ENCODE peak calls at places on chromosome 3, in seven cellular contexts. Q, K, R, M, H, V and I are unnamed samples.

GRCh38 chr3:15107075-15107947 is 8.4 kb upstream of the RBSN start:
- DNase-seq in Q (no peak), K (no peak), R (no peak), M (no peak), H (no peak), V (no peak), I (no peak)

GRCh38 chr3:3772920-3773319 is 26.3 kb upstream of the LRRN1 start:
- DNase-seq in Q (no peak), K (no peak), R (no peak), M (no peak), H (no peak), V (no peak), I (no peak)

GRCh38 chr3:37899101-37899707 is 37.5 kb downstream of the CTDSPL start:
- DNase-seq in Q (no peak), K (no peak), R (no peak), M (no peak), H (no peak), V (no peak), I (no peak)

GRCh38 chr3:115436767-115437301 is 186.5 kb upstream of the GAP43 start:
- DNase-seq in Q (no peak), K (no peak), R (no peak), M (no peak), H (no peak), V (peak; percentile 97), I (peak; percentile 96)

GRCh38 chr3:97719156-97719821 is 45.3 kb upstream of the ARL6 start:
- DNase-seq in Q (peak; percentile 23), K (peak; percentile 51), R (peak; percentile 85), M (peak; percentile 65), H (peak; percentile 46), V (peak; percentile 78), I (peak; percentile 54)

GRCh38 chr3:94285874-94286273 is 223.0 kb downstream of the NSUN3 start:
- DNase-seq in Q (no peak), K (no peak), R (no peak), M (no peak), H (no peak), V (peak; percentile 15), I (peak; percentile 9)

GRCh38 chr3:10395671-10396070 is 74.8 kb upstream of the SEC13 start:
- DNase-seq in Q (peak; percentile 78), K (no peak), R (no peak), M (no peak), H (no peak), V (no peak), I (no peak)

GRCh38 chr3:88000853-88001252 is 58.0 kb downstream of the CGGBP1 start:
- DNase-seq in Q (no peak), K (no peak), R (peak; percentile 48), M (no peak), H (no peak), V (peak; percentile 28), I (no peak)

GRCh38 chr3:129409541-129409940 is 18.9 kb downstream of the EFCAB12 start:
- DNase-seq in Q (no peak), K (peak; percentile 29), R (no peak), M (peak; percentile 69), H (no peak), V (peak; percentile 84), I (peak; percentile 52)

GRCh38 chr3:125250973-125251372 is 38.4 kb upstream of the SLC12A8 start:
- DNase-seq in Q (no peak), K (no peak), R (no peak), M (no peak), H (no peak), V (no peak), I (no peak)

GRCh38 chr3:124486324-124486723 is 243.9 kb upstream of the UMPS start:
- DNase-seq in Q (no peak), K (no peak), R (peak; percentile 30), M (no peak), H (no peak), V (no peak), I (peak; percentile 5)

GRCh38 chr3:150410311-150411105 is 2.4 kb downstream of the TSC22D2 start:
- DNase-seq in Q (peak; percentile 25), K (peak; percentile 26), R (peak; percentile 56), M (peak; percentile 33), H (peak; percentile 36), V (peak; percentile 46), I (no peak)

GRCh38 chr3:32685604-32686185 is 707 bp downstream of the CNOT10 start:
- DNase-seq in Q (no peak), K (no peak), R (no peak), M (no peak), H (no peak), V (peak; percentile 36), I (peak; percentile 13)

GRCh38 chr3:101065962-101066361 is 72.7 kb upstream of the ABI3BP start:
- DNase-seq in Q (no peak), K (no peak), R (no peak), M (no peak), H (no peak), V (peak; percentile 87), I (peak; percentile 85)

GRCh38 chr3:159252274-159252673 is 450.4 kb downstream of the MFSD1 start:
- DNase-seq in Q (no peak), K (no peak), R (no peak), M (no peak), H (no peak), V (peak; percentile 58), I (peak; percentile 76)

GRCh38 chr3:194487289-194488006 is 646 bp upstream of the ATP13A3 start:
- DNase-seq in Q (no peak), K (peak; percentile 41), R (peak; percentile 42), M (peak; percentile 48), H (peak; percentile 32), V (peak; percentile 73), I (no peak)

GRCh38 chr3:51860703-51861665 is at the start of gene IQCF2:
- DNase-seq in Q (no peak), K (no peak), R (no peak), M (no peak), H (no peak), V (no peak), I (no peak)

GRCh38 chr3:99499235-99499798 is 139.1 kb upstream of the COL8A1 start:
- DNase-seq in Q (no peak), K (peak; percentile 32), R (peak; percentile 60), M (peak; percentile 57), H (no peak), V (peak; percentile 79), I (peak; percentile 73)

DNA sequence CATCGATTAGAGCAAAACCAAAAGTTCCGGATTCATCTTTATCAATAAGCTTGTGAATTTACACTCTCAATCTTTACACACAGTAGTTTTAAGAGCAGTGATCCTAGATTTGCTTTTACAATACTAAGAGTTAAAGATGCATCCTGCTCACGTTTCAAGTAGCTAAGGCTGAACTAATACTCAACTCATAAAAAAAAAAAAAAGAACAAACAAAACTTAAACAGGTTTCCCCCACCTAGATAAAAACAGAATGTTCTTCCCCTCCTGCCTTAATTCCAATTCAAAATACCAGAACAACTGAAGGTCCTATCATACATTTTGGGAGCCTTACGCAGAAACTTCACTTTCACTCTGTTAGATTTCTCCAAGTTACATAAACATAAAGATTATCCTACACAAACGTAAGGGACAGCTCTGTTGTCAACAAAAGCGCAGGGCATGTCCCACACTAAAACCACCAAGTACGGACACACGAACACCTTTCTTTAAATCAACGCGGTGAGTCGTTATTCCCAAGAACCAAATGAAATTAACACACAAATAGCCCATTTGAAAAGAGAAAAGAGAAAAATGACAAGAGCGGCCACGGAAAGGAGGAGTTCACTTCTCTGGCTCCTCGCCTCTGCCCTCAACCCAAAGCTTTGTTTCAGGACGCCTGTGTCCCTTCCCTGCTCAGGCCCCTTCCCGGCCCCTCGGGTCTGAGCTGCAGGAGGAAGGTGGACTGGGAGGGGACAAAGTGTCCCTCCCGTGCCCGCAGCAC is 942 bp downstream of the CBLB start:
- DNase-seq in Q (no peak), K (no peak), R (no peak), M (no peak), H (no peak), V (peak; percentile 39), I (no peak)
- TF ChIP-seq CTCF in Q (no peak), K (no peak), R (no peak), M (no peak), H (no peak), V (no peak), I (no peak)

GRCh38 chr3:138594935-138595259 is 837 bp upstream of the CEP70 start:
- DNase-seq in Q (no peak), K (no peak), R (no peak), M (no peak), H (no peak), V (no peak), I (no peak)
- H3K4me3 ChIP-seq in Q (peak overlapping the region; percentile 79), K (peak overlapping the region; percentile 68), R (no peak overlapping the region), M (no peak overlapping the region), H (peak overlapping the region; percentile 86), V (peak overlapping the region; percentile 64), I (no peak overlapping the region)

GRCh38 chr3:53051929-53052328 is 6.1 kb upstream of the SFMBT1 start:
- DNase-seq in Q (no peak), K (no peak), R (no peak), M (no peak), H (no peak), V (no peak), I (no peak)

GRCh38 chr3:53056442-53056841 is 10.6 kb upstream of the SFMBT1 start:
- DNase-seq in Q (no peak), K (no peak), R (no peak), M (no peak), H (no peak), V (peak; percentile 13), I (no peak)
- TF ChIP-seq CTCF in Q (no peak), K (no peak), R (no peak), M (no peak), H (peak; percentile 41), V (peak; percentile 40), I (peak; percentile 38)

GRCh38 chr3:64685800-64686445 is 1.9 kb downstream of the ADAMTS9 start:
- DNase-seq in Q (peak; percentile 91), K (peak; percentile 96), R (peak; percentile 87), M (peak; percentile 98), H (peak; percentile 93), V (peak; percentile 94), I (peak; percentile 87)

GRCh38 chr3:64686446-64686908 is 1.3 kb downstream of the ADAMTS9 start:
- DNase-seq in Q (no peak), K (no peak), R (peak; percentile 35), M (no peak), H (no peak), V (no peak), I (peak; percentile 58)

GRCh38 chr3:64687381-64687780 is 419 bp downstream of the ADAMTS9 start:
- DNase-seq in Q (no peak), K (no peak), R (no peak), M (peak; percentile 35), H (no peak), V (no peak), I (no peak)

GRCh38 chr3:64685331-64685799 is 2.4 kb downstream of the ADAMTS9 start:
- DNase-seq in Q (no peak), K (peak; percentile 72), R (peak; percentile 41), M (peak; percentile 85), H (peak; percentile 52), V (peak; percentile 76), I (peak; percentile 50)

GRCh38 chr3:64684715-64685261 is 3.0 kb downstream of the ADAMTS9 start:
- DNase-seq in Q (peak; percentile 75), K (peak; percentile 64), R (peak; percentile 62), M (peak; percentile 85), H (peak; percentile 26), V (peak; percentile 59), I (peak; percentile 48)
- H3K4me3 ChIP-seq in Q (peak overlapping the region; percentile 75), K (peak overlapping the region; percentile 69), R (peak overlapping the region; percentile 68), M (peak overlapping the region; percentile 72), H (peak overlapping the region; percentile 78), V (peak overlapping the region; percentile 77), I (peak overlapping the region; percentile 83)